ENCODE peak calls at places on chromosome 16, in six cellular contexts. C, Q, D, G, B and J are unnamed samples.
A peak's percentile ranks its signal among the peaks of the same experiment; 100 is the strongest.

GRCh38 chr16:64051826-64052225 is 1070.0 kb downstream of the CDH11 start:
- DNase-seq in C (no peak), Q (no peak), D (no peak), G (no peak), B (no peak), J (peak; percentile 37)

GRCh38 chr16:12588510-12588909 is 215.2 kb downstream of the CPPED1 start:
- DNase-seq in C (no peak), Q (no peak), D (no peak), G (no peak), B (no peak), J (no peak)

GRCh38 chr16:3738128-3738527 is 20.8 kb upstream of the TRAP1 start:
- DNase-seq in C (no peak), Q (no peak), D (no peak), G (no peak), B (no peak), J (no peak)

GRCh38 chr16:278863-279366 is 1.5 kb upstream of the ARHGDIG start:
- DNase-seq in C (no peak), Q (no peak), D (no peak), G (no peak), B (no peak), J (peak; percentile 59)

GRCh38 chr16:57500578-57501111 is 14.4 kb upstream of the DOK4 start:
- DNase-seq in C (no peak), Q (no peak), D (no peak), G (no peak), B (no peak), J (no peak)

GRCh38 chr16:25691519-25692091 is at the start of gene HS3ST4:
- DNase-seq in C (no peak), Q (no peak), D (no peak), G (peak; percentile 72), B (no peak), J (no peak)

GRCh38 chr16:5738586-5738985 is 641.0 kb upstream of the EEF2KMT start:
- DNase-seq in C (no peak), Q (no peak), D (no peak), G (no peak), B (no peak), J (no peak)

GRCh38 chr16:85449195-85449884 is 163.8 kb upstream of the GSE1 start:
- DNase-seq in C (no peak), Q (no peak), D (peak; percentile 32), G (no peak), B (no peak), J (no peak)